ENCODE peak calls at places on chromosomes 12 and 14, in six cellular contexts. B, O, V, D, R and E are unnamed samples.

GRCh38 chr14:31205681-31206535 is 1.7 kb downstream of the HECTD1 start:
- DNase-seq in D (peak; percentile 39), B (peak; percentile 40), O (peak; percentile 23), R (peak; percentile 99), V (no peak), E (no peak)

GRCh38 chr12:96907681-96908163 is 665 bp downstream of the NEDD1 start:
- DNase-seq in D (peak; percentile 59), V (no peak), B (peak; percentile 26), R (peak; percentile 15), O (peak; percentile 30), E (no peak)

GRCh38 chr14:99971087-99971928 is 93.9 kb upstream of the EVL start:
- DNase-seq in D (peak; percentile 85), B (peak; percentile 87), V (peak; percentile 49), O (peak; percentile 93), R (peak; percentile 78), E (peak; percentile 80)

GRCh38 chr14:52455291-52456088 is 96.8 kb downstream of the TXNDC16 start:
- DNase-seq in B (no peak), O (no peak), D (no peak), V (no peak), R (no peak), E (no peak)

GRCh38 chr14:58749066-58749669 is 111.4 kb downstream of the DACT1 start:
- DNase-seq in R (peak; percentile 4), V (no peak), D (peak; percentile 45), O (peak; percentile 58), B (peak; percentile 76), E (no peak)

GRCh38 chr12:54139030-54139429 is 49.8 kb downstream of the SMUG1 start:
- DNase-seq in V (no peak), D (no peak), O (no peak), B (no peak), R (no peak), E (no peak)

GRCh38 chr12:43736921-43737440 is 21.6 kb downstream of the PUS7L start:
- DNase-seq in B (no peak), V (no peak), D (no peak), R (no peak), O (no peak), E (no peak)

GRCh38 chr12:6700646-6701051 is at the start of gene PIANP:
- DNase-seq in D (no peak), R (no peak), B (no peak), O (peak; percentile 25), V (no peak), E (peak; percentile 34)

GRCh38 chr12:109736552-109737108 is 23.0 kb downstream of the FAM222A start:
- DNase-seq in B (peak; percentile 32), O (peak; percentile 71), R (peak; percentile 34), D (peak; percentile 41), V (no peak), E (peak; percentile 87)

GRCh38 chr14:34043627-34044372 is 92.9 kb upstream of the EGLN3 start:
- DNase-seq in R (peak; percentile 99), D (peak; percentile 27), O (peak; percentile 81), V (no peak), B (peak; percentile 77), E (no peak)

GRCh38 chr12:122147514-122148290 is 26.3 kb downstream of the IL31 start:
- DNase-seq in O (no peak), D (no peak), B (no peak), V (no peak), R (no peak), E (no peak)

GRCh38 chr12:1972856-1973317 is 31.4 kb downstream of the DCP1B start:
- DNase-seq in V (no peak), B (no peak), O (no peak), R (no peak), D (peak; percentile 65), E (no peak)

GRCh38 chr12:56315256-56315625 is 547 bp downstream of the CNPY2 start:
- DNase-seq in R (no peak), V (no peak), D (no peak), B (no peak), O (peak; percentile 22), E (no peak)

GRCh38 chr12:49706351-49707126 is 666 bp downstream of the FMNL3 start:
- DNase-seq in R (no peak), D (peak; percentile 64), V (no peak), O (peak; percentile 32), B (no peak), E (peak; percentile 41)

GRCh38 chr12:7152818-7153217 is 22.6 kb downstream of the CLSTN3 start:
- DNase-seq in V (no peak), O (no peak), R (no peak), D (no peak), B (no peak), E (no peak)

GRCh38 chr12:12901158-12901791 is 9.9 kb downstream of the GPRC5A start:
- DNase-seq in O (no peak), B (peak; percentile 87), V (no peak), R (peak; percentile 37), D (peak; percentile 71), E (no peak)

GRCh38 chr12:17383321-17383720 is 706.7 kb downstream of the RERGL start:
- DNase-seq in D (no peak), V (no peak), R (no peak), O (no peak), B (no peak), E (no peak)

GRCh38 chr12:52380271-52380694 is 5.2 kb downstream of the KRT84 start:
- DNase-seq in R (no peak), O (peak; percentile 18), D (peak; percentile 20), V (no peak), B (peak; percentile 66), E (peak; percentile 66)

GRCh38 chr12:14919455-14919854 is 18.9 kb downstream of the ERP27 start:
- DNase-seq in R (no peak), O (no peak), B (no peak), V (no peak), D (no peak), E (no peak)

DNA sequence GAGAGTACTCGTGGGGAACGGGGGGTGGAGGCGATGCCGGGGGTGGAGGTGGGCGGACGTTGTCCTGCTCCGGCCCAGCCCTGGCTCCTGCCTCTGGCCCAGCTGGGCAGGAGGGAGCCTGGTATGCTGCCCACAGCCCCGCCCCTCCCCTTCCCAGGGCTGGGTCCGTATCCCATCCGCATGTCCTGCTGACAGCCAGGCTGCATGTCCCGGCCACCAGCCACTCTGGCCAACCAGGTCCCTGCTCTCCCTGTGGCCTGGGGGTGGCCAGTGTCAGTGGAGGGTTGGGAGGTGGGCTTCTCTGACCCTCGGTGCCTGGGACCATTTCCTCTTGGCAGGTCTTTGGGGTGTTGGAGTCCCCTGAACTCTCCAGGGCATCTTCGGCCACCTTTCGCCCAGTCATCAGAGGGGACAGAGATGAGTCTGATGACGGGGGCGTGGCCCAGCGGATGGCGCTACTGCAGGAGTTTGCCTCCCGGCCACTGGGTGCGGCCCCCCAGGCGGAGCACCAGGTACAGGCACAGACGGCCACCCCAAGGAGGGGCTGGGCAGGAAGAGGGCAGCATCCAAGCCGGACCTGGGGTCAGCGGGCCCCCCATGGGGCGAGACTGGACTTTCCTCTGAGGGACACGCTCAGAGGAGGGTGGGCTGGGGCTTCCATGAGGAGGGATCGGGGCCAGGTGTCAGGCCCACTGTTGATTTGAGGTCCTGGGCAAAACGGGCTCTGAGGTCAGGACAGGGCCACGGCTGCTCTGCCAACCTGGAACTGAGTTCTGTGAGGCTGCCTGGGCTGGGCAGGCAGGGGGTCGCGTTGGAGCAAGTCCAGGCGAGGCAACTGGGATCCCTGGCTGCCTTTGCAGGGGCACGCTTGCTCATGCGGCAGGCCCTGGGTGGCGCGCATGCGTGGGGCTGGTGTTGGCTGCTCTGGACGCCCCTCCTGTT is 20.2 kb downstream of the CEP170B start:
- DNase-seq in O (no peak), R (no peak), V (no peak), D (no peak), B (no peak), E (no peak)
- TF ChIP-seq CTCF in O (no peak), R (no peak), V (no peak), D (no peak), B (no peak), E (no peak)

DNA sequence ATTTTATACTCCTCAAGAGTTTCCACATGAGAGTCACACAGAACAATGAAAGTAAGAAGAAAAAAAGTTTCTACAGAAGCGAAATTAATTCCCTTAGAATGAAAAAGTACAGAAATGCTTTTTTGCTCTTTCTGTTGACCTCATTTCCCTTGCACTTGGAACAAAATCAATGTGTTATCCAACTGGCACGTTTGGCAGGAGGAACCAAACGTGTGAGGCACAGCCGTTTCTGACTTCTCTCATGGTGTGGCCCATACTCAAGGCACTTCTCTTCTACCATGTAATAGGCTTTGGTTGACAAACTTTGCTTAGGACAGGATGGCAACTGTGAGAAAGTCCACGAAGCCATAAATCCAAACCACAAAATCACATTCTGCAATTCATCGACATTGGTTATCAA is 297.0 kb downstream of the FUT8 start:
- DNase-seq in R (no peak), O (no peak), D (peak; percentile 72), B (no peak), V (no peak), E (no peak)
- TF ChIP-seq JUN in R (no peak), O (no peak), D (no peak), B (no peak), V (no peak), E (no peak)

GRCh38 chr12:100956311-100956852 is 161.8 kb downstream of the ANO4 start:
- DNase-seq in O (no peak), D (no peak), B (no peak), R (no peak), V (no peak), E (no peak)
- TF ChIP-seq CTCF in O (no peak), D (no peak), B (no peak), R (no peak), V (no peak), E (no peak)

GRCh38 chr14:32524609-32525391 is 195.7 kb downstream of the AKAP6 start:
- DNase-seq in D (peak; percentile 83), V (no peak), O (no peak), B (no peak), R (no peak), E (no peak)
- TF ChIP-seq JUN in D (peak; percentile 21), V (no peak), O (no peak), B (no peak), R (no peak), E (no peak)

GRCh38 chr14:94005324-94005723 is 8.2 kb downstream of the CCDC197 start:
- DNase-seq in V (no peak), R (no peak), B (no peak), D (no peak), O (peak; percentile 28), E (peak; percentile 30)
- TF ChIP-seq CTCF in V (peak; percentile 66), R (peak; percentile 45), B (no peak), D (peak; percentile 24), O (peak; percentile 30), E (peak; percentile 42)

GRCh38 chr12:61870658-61871559 is 389.3 kb upstream of the USP15 start:
- DNase-seq in B (no peak), V (no peak), O (no peak), R (no peak), D (no peak), E (no peak)
- TF ChIP-seq JUN in B (no peak), V (no peak), O (no peak), R (no peak), D (no peak), E (no peak)

GRCh38 chr12:24012528-24012927 is 63.1 kb upstream of the SOX5 start:
- DNase-seq in R (peak; percentile 28), O (no peak), D (peak; percentile 35), B (no peak), V (no peak), E (no peak)
- TF ChIP-seq CTCF in R (peak; percentile 64), O (peak; percentile 17), D (no peak), B (no peak), V (peak; percentile 22), E (no peak)

GRCh38 chr12:92370828-92371227 is 225.2 kb upstream of the BTG1 start:
- DNase-seq in B (no peak), R (no peak), V (no peak), D (no peak), O (no peak), E (no peak)
- TF ChIP-seq JUN in B (no peak), R (no peak), V (no peak), D (no peak), O (no peak), E (no peak)